ENCODE peak calls at places on chromosomes 6 and 20, in nine cellular contexts. A is stomach, Y is NB4, F is lower leg skin, Z is heart left ventricle, G is breast epithelium, Q is transverse colon, U is upper lobe of left lung, E is right lobe of liver. H is an unnamed sample.

GRCh38 chr20:6994452-6994851 is 227.0 kb downstream of the BMP2 start:
- DNase-seq in E (no peak), A (no peak), Q (no peak), Z (no peak), G (no peak), Y (no peak), F (no peak), U (no peak), H (no peak)

GRCh38 chr6:163883946-163884345 is 469.4 kb downstream of the QKI start:
- DNase-seq in Q (no peak), U (no peak), A (no peak), Y (peak), Z (no peak), E (no peak), F (no peak), G (no peak), H (no peak)

GRCh38 chr6:31483392-31483791 is 14.6 kb upstream of the MICB start:
- DNase-seq in F (no peak), G (no peak), A (no peak), Q (no peak), Z (no peak), E (no peak), Y (no peak), U (no peak), H (no peak)

GRCh38 chr20:48738399-48739304 is 89.1 kb downstream of the PREX1 start:
- DNase-seq in U (no peak), E (no peak), A (no peak), G (no peak), Z (no peak), Q (no peak), F (no peak), Y (no peak), H (no peak)

GRCh38 chr6:152387091-152387490 is 250.1 kb downstream of the SYNE1 start:
- DNase-seq in E (no peak), U (no peak), Z (no peak), G (no peak), A (no peak), Y (no peak), Q (no peak), F (no peak), H (no peak)

GRCh38 chr20:58543274-58543673 is 28.1 kb upstream of the APCDD1L start:
- DNase-seq in Z (no peak), Q (no peak), E (no peak), F (peak), U (no peak), G (no peak), A (no peak), Y (no peak), H (no peak)

GRCh38 chr20:9211016-9211760 is 142.3 kb downstream of the PLCB4 start:
- DNase-seq in F (no peak), A (no peak), Y (no peak), G (no peak), Q (no peak), Z (no peak), U (no peak), E (no peak), H (no peak)

GRCh38 chr6:77650098-77650663 is 2.7 kb upstream of the MEI4 start:
- DNase-seq in Y (no peak), E (peak), U (peak), Q (peak), G (no peak), A (no peak), Z (peak), F (no peak), H (no peak)

GRCh38 chr6:8548979-8549378 is 113.6 kb upstream of the SLC35B3 start:
- DNase-seq in Q (no peak), U (no peak), E (no peak), Y (no peak), Z (no peak), A (no peak), F (no peak), G (no peak), H (no peak)

GRCh38 chr6:150720774-150721233 is 121.1 kb downstream of the PLEKHG1 start:
- DNase-seq in G (no peak), E (no peak), U (no peak), Q (no peak), Z (no peak), A (no peak), Y (peak), F (no peak), H (no peak)

GRCh38 chr6:111709615-111710398 is 104.1 kb upstream of the TRAF3IP2 start:
- DNase-seq in U (no peak), A (peak), E (peak), G (peak), F (peak), Y (peak), Q (peak), Z (peak), H (peak)

GRCh38 chr6:142851601-142852000 is 93.4 kb downstream of the HIVEP2 start:
- DNase-seq in Y (no peak), A (no peak), U (no peak), Q (no peak), F (no peak), E (no peak), G (no peak), Z (no peak), H (no peak)

GRCh38 chr20:34015401-34016335 is 22.0 kb downstream of the RALY start:
- DNase-seq in E (no peak), A (no peak), U (no peak), Q (no peak), G (no peak), Y (no peak), Z (no peak), F (no peak), H (no peak)

GRCh38 chr6:157789861-157790260 is 33.2 kb upstream of the SNX9 start:
- DNase-seq in Q (no peak), G (no peak), Y (peak), E (no peak), F (no peak), Z (no peak), A (no peak), U (no peak), H (no peak)

GRCh38 chr6:40996591-40997247 is 42.3 kb downstream of the UNC5CL start:
- DNase-seq in G (no peak), U (no peak), F (no peak), Y (no peak), Q (peak), Z (no peak), E (no peak), A (peak), H (no peak)

GRCh38 chr6:169838291-169839028 is 87.0 kb downstream of the ERMARD start:
- DNase-seq in E (no peak), G (no peak), A (peak), Q (no peak), F (peak), Y (peak), U (peak), Z (peak), H (no peak)

GRCh38 chr6:37239950-37240713 is 17.4 kb upstream of the TBC1D22B start:
- DNase-seq in Q (peak), G (peak), E (peak), U (no peak), F (peak), A (peak), Y (peak), Z (peak), H (peak)

GRCh38 chr6:152161501-152161900 is 354.0 kb downstream of the ESR1 start:
- DNase-seq in Z (no peak), A (no peak), U (no peak), G (no peak), F (no peak), Y (no peak), E (no peak), Q (no peak), H (peak)

GRCh38 chr6:13112921-13113320 is 215.4 kb downstream of the TBC1D7 start:
- DNase-seq in Z (no peak), Q (no peak), E (no peak), F (no peak), U (no peak), Y (no peak), G (no peak), A (no peak), H (no peak)

GRCh38 chr6:34096193-34096592 is 49.7 kb downstream of the GRM4 start:
- DNase-seq in A (no peak), Y (no peak), U (no peak), G (no peak), Z (no peak), E (no peak), F (no peak), Q (no peak), H (no peak)

GRCh38 chr20:61531553-61532345 is 279.7 kb downstream of the CDH4 start:
- DNase-seq in A (no peak), Q (no peak), Y (no peak), G (no peak), U (peak), Z (no peak), E (no peak), F (no peak), H (peak)

DNA sequence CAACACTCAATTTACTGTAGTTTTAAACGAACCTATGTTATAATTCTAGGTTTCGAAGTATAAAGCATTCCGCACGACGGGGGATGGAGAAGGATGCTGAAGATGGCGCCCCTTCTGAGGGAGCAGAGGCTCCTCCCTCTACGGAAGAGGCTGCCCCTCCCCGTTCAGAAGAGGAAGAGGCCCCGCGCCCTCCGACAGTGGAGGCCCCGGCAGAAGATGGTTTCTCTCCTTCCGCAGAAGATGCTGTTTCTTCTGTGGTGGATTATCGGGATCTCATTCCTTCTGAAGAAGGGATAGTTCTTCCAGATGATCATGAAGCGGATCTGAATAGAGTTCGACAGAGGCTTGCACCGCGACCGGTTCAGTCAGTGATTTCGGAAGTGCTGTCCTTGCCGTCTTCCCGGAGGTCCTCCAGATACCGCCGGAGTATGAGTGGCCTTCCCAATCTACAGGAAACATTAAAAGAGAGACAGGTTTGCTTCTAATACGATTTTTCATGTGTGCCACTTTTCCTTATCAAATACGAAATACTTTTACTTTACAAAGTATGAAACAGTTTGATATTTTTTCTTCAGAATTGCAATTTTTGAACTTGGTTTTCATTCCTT is 7.7 kb downstream of the DNAH8 start:
- DNase-seq in Y (no peak), U (peak), A (no peak), Z (no peak), Q (no peak), G (no peak), F (no peak), E (no peak), H (no peak)
- TF ChIP-seq POLR2A in Y (no peak), U (no peak), A (no peak), Z (no peak), Q (no peak), G (no peak), F (no peak), E (no peak), H (no peak)

DNA sequence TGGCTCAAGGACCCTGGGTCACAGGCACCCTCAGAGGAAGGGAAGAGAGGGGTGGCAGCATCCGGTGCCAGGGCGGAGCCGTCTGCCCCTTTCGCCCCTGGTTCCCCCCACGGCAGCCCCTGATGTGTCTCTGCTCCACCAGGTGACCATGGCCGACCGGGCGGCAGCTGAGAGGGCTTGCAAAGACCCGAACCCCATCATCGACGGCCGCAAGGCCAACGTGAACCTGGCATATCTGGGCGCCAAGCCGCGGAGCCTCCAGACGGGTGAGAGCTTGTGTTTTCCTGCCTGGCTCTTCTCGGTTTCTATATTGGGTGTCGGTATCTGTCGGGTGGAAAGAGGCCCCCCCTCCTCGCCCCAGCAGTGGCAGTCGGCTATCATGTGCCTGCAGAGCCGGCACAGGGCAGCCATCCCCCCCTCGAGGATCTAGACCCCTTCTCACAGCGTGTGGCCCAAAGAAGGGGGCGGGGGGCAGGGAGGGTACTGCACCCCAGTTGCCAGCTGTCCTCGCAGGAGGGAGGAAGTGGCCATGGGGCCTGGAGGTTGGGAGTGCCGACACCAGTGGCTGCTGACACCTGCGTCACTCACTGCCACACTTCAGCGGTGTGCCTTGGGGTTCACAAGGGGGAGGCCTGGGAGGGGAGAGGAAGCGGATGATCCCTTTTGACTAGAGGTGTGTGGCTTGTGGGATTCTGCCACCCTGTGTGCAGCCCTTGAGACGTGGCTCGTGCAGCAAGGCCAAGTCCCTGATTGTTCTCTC is 1.5 kb downstream of the RBM38 start:
- DNase-seq in A (peak), Q (peak), G (peak), F (no peak), Z (peak), Y (peak), U (peak), E (no peak), H (no peak)
- TF ChIP-seq POLR2A in A (no peak), Q (peak), G (no peak), F (no peak), Z (no peak), Y (no peak), U (peak), E (no peak), H (no peak)

DNA sequence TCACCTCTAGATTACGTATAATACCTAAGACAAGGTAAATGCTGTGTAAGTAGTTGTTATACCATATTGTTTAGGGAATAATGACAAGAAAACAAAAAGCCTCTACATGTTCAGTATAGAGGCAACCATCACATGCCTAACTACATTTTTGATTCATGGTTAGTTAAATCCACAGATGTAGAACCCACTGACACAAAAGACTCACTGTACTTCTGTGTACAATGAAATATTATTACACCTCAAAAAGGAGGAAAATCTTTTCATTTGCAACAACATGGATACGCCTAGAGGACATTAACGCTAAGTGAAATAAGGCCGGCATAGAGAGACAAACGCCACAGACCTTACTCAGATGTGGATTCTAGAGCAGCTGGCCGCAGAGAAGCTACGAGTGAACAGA is 50.5 kb downstream of the NINL start:
- DNase-seq in Z (no peak), U (no peak), E (no peak), Y (no peak), G (no peak), A (no peak), F (no peak), Q (no peak), H (no peak)
- TF ChIP-seq POLR2A in Z (no peak), U (no peak), E (no peak), Y (no peak), G (no peak), A (no peak), F (no peak), Q (no peak), H (no peak)

GRCh38 chr20:4814696-4815252 is 93.1 kb downstream of the PRND start:
- DNase-seq in Y (peak), U (no peak), E (no peak), A (peak), Z (no peak), G (no peak), F (no peak), Q (peak), H (no peak)
- TF ChIP-seq POLR2A in Y (peak), U (no peak), E (no peak), A (no peak), Z (no peak), G (no peak), F (no peak), Q (peak), H (no peak)

GRCh38 chr6:32844839-32845372 is 1.1 kb upstream of the PSMB8 start:
- DNase-seq in G (no peak), A (no peak), U (peak), F (no peak), Q (no peak), Z (no peak), Y (no peak), E (no peak), H (no peak)

GRCh38 chr6:32843321-32843978 is 397 bp downstream of the PSMB8 start:
- DNase-seq in Q (peak), Y (peak), G (no peak), E (no peak), A (no peak), F (no peak), U (peak), Z (peak), H (no peak)

GRCh38 chr6:32845381-32845884 is 1.6 kb upstream of the PSMB8 start:
- DNase-seq in U (no peak), E (no peak), F (no peak), G (no peak), A (no peak), Y (peak), Z (peak), Q (peak), H (no peak)

GRCh38 chr6:32842690-32843089 is 1.2 kb downstream of the PSMB8 start:
- DNase-seq in E (no peak), F (no peak), Q (no peak), G (peak), Z (peak), Y (no peak), A (no peak), U (no peak), H (no peak)

DNA sequence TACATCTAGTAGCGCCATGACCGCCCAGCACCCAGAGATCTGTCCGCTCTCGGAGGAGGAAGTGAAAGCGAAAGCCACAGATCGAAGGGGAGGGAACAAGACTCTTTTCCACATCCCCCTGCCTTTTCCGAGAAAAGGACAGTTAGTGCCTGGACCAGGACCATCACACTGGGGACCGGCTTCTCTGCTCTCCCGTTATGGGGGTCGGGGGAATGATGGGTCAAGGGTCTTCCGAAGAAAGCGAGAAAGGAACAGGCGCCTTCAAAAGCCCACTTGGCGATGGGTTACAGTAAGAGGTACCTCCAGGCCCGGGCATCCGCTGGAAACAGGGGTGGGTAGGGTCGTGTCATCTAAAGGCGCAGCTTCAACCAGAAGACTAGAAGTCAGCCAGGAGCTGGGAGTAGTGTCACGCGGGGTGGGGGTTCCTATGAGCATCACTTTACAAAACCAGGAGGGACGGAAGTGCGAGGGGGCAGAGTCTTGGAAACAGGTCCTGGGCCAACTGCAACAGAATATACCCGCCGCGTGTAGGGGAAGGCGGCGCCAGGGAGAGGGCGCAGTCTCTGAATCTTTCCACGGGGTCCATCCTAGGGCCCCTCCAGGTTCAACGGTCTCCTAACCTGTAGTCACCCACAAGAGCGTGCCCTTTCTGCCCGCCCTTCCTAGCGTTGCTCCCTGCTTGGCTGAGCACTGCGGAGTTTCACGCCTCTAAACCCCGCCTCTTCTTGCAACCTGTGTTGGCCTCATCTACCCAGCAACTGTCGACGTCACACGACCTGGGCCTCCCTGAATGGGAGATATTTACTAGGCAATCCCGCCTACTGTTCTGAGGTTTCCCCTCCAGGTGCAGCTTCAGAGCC is at the start of gene PSMB8:
- DNase-seq in E (peak), Q (peak), A (peak), U (peak), Y (peak), Z (peak), F (peak), G (peak), H (peak)
- TF ChIP-seq POLR2A in E (peak), Q (peak), A (peak), U (peak), Y (peak), Z (no peak), F (peak), G (peak), H (peak)

GRCh38 chr6:122429328-122429727 is 29.9 kb downstream of the HSF2 start:
- DNase-seq in E (no peak), F (no peak), Z (no peak), Y (no peak), A (no peak), Q (no peak), G (no peak), U (no peak), H (no peak)
- TF ChIP-seq POLR2A in E (no peak), F (no peak), Z (no peak), Y (no peak), A (no peak), Q (no peak), G (no peak), U (no peak), H (no peak)